ENCODE peak calls at places on chromosomes 4 and X, in four cellular contexts. I is stomach, Q is uterus, P is body of pancreas. D is an unnamed sample.
A peak's percentile ranks its signal among the peaks of the same experiment; 100 is the strongest.

GRCh38 chr4:111945014-111945413 is 200.2 kb upstream of the FAM241A start:
- DNase-seq in P (no peak), Q (no peak), I (no peak), D (no peak)

GRCh38 chrX:102985182-102985581 is 48.1 kb downstream of the RAB40AL start:
- DNase-seq in Q (no peak), P (no peak), I (no peak), D (no peak)

GRCh38 chr4:28010543-28011235 is 1150.0 kb downstream of the STIM2 start:
- DNase-seq in I (no peak), P (no peak), Q (no peak), D (no peak)

GRCh38 chr4:102789317-102789717 is 28.5 kb upstream of the MANBA start:
- DNase-seq in P (no peak), Q (no peak), I (no peak), D (no peak)

GRCh38 chr4:60485279-60485678 is 714.8 kb upstream of the ADGRL3 start:
- DNase-seq in I (no peak), P (no peak), Q (no peak), D (no peak)

GRCh38 chrX:3221643-3222042 is 124.8 kb downstream of the MXRA5 start:
- DNase-seq in P (no peak), I (no peak), Q (no peak), D (no peak)

GRCh38 chr4:154189346-154189745 is 302.3 kb downstream of the DCHS2 start:
- DNase-seq in I (no peak), P (no peak), Q (no peak), D (no peak)

GRCh38 chr4:147157860-147158701 is 212.4 kb upstream of the TTC29 start:
- DNase-seq in I (peak; percentile 28), Q (no peak), P (peak; percentile 5), D (no peak)

GRCh38 chr4:142265536-142265935 is 580.6 kb downstream of the INPP4B start:
- DNase-seq in P (peak; percentile 55), Q (no peak), I (no peak), D (no peak)

GRCh38 chr4:84479663-84480062 is 19.4 kb downstream of the NKX6-1 start:
- DNase-seq in P (no peak), I (no peak), Q (no peak), D (no peak)

GRCh38 chrX:151773434-151773833 is 38.9 kb downstream of the CNGA2 start:
- DNase-seq in P (no peak), Q (no peak), I (no peak), D (no peak)

GRCh38 chr4:123399638-123400358 is 3.2 kb downstream of the SPRY1 start:
- DNase-seq in P (peak; percentile 46), Q (no peak), I (no peak), D (no peak)

GRCh38 chrX:63250253-63250868 is 100.8 kb downstream of the SPIN4 start:
- DNase-seq in I (peak; percentile 26), Q (peak; percentile 34), P (peak; percentile 58), D (peak; percentile 58)

GRCh38 chrX:68840256-68840655 is 11.4 kb downstream of the EFNB1 start:
- DNase-seq in P (no peak), Q (no peak), I (no peak), D (no peak)
- H3K36me3 ChIP-seq in P (no peaks in the 10 kb centered on the region), Q (no peaks in the 10 kb centered on the region), I (peaks cover 21% of the 10 kb centered on the region), D (peaks cover 17% of the 10 kb centered on the region)

GRCh38 chr4:3059090-3059428 is 15.3 kb downstream of the HTT-AS start:
- DNase-seq in P (no peak), I (no peak), Q (no peak), D (no peak)
- TF ChIP-seq POLR2A in P (no peak), I (no peak), Q (no peak), D (no peak)

GRCh38 chr4:178395798-178396197 is 953.6 kb upstream of the AGA start:
- DNase-seq in I (no peak), Q (no peak), P (peak; percentile 11), D (no peak)
- TF ChIP-seq CTCF in I (no peak), Q (no peak), P (no peak), D (no peak)

DNA sequence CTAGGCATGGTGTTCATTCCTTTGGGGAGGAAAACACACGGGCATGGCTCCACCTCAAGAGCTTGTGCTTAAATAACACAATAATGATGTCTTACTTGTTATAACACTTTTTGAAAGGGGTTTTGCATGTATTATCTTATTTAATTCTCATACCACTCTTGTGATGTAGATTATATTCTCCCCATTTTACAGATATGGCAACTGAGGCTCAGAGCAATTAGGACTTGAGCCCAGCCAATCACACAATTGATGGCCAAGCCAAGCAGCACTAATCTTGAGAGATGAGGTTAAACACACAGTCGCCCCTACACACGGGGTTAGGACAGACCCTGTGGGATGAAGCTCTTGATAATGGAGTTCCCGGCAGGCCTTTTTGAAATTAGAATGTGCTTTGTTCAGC is 45.1 kb downstream of the BCORL1 start:
- DNase-seq in I (no peak), Q (no peak), P (no peak), D (no peak)
- H3K36me3 ChIP-seq in I (peaks cover 74% of the 10 kb centered on the region), Q (no peaks in the 10 kb centered on the region), P (no peaks in the 10 kb centered on the region), D (no peaks in the 10 kb centered on the region)

DNA sequence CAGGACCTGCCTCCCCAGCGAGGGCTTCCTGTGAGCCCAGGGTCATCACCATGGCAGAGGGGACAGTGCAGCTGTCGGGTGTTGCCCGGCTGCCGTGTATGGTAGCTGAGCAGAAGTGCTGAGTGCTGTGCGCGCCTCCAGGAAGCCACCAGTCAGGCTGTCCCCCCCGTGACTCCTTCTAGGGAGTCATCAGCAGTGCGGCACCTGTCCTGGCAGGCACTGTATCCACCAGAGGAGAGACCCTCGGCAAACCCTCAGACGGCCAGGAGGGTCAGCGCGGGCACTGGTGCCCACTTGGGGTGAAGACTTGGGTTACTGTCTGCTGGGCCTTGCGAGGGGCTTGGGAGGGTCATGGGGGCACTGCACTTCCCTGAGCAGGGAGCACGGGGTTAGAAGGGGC is 8.4 kb downstream of the UVSSA start:
- DNase-seq in Q (no peak), P (no peak), I (no peak), D (no peak)
- TF ChIP-seq POLR2A in Q (no peak), P (no peak), I (no peak), D (no peak)

D was measured in tibial nerve.